ENCODE peak calls at places on chromosomes 6 and 20, in eight cellular contexts. One of them, this sample, is unnamed.

GRCh38 chr6:42520786-42521607 is 42.8 kb upstream of the UBR2 start:
- DNase-seq in mucosa of gallbladder: no peak
- DNase-seq in ascending aorta: no peak
- DNase-seq in activated T-helper 1 cell treated with anti-CD3 and anti-CD28 coated beads, Interleukin-12 subunit alpha, Interleukin-12 subunit beta, Interleukin-2, Interleukin-4 antibody, amounts not matched to agents 30 ng/mL and 10 ng/mL and 1 ng/mL, durations not matched to agents 14 hours and 24 hours and 36 hours: no peak
- DNase-seq in CD8-positive, alpha-beta T cell: no peak
- DNase-seq in fibroblast of lung: peak
- DNase-seq in retina: no peak
- DNase-seq in left lung: no peak
- DNase-seq in this sample: no peak

GRCh38 chr6:154986787-154987235 is 8.3 kb upstream of the TIAM2 start:
- DNase-seq in CD8-positive, alpha-beta T cell: no peak
- DNase-seq in left lung: no peak
- DNase-seq in activated T-helper 1 cell treated with anti-CD3 and anti-CD28 coated beads, Interleukin-12 subunit alpha, Interleukin-12 subunit beta, Interleukin-2, Interleukin-4 antibody, amounts not matched to agents 30 ng/mL and 10 ng/mL and 1 ng/mL, durations not matched to agents 14 hours and 24 hours and 36 hours: no peak
- DNase-seq in ascending aorta: no peak
- DNase-seq in fibroblast of lung: peak
- DNase-seq in retina: no peak
- DNase-seq in mucosa of gallbladder: no peak
- DNase-seq in this sample: no peak

GRCh38 chr6:111623046-111623718 is 17.5 kb upstream of the TRAF3IP2 start:
- DNase-seq in CD8-positive, alpha-beta T cell: no peak
- DNase-seq in ascending aorta: no peak
- DNase-seq in fibroblast of lung: no peak
- DNase-seq in activated T-helper 1 cell treated with anti-CD3 and anti-CD28 coated beads, Interleukin-12 subunit alpha, Interleukin-12 subunit beta, Interleukin-2, Interleukin-4 antibody, amounts not matched to agents 30 ng/mL and 10 ng/mL and 1 ng/mL, durations not matched to agents 14 hours and 24 hours and 36 hours: no peak
- DNase-seq in left lung: no peak
- DNase-seq in retina: no peak
- DNase-seq in mucosa of gallbladder: no peak
- DNase-seq in this sample: no peak

GRCh38 chr20:5190444-5190843 is 63.6 kb downstream of the CDS2 start:
- DNase-seq in activated T-helper 1 cell treated with anti-CD3 and anti-CD28 coated beads, Interleukin-12 subunit alpha, Interleukin-12 subunit beta, Interleukin-2, Interleukin-4 antibody, amounts not matched to agents 30 ng/mL and 10 ng/mL and 1 ng/mL, durations not matched to agents 14 hours and 24 hours and 36 hours: no peak
- DNase-seq in mucosa of gallbladder: no peak
- DNase-seq in ascending aorta: no peak
- DNase-seq in left lung: no peak
- DNase-seq in retina: no peak
- DNase-seq in fibroblast of lung: no peak
- DNase-seq in CD8-positive, alpha-beta T cell: no peak
- DNase-seq in this sample: no peak

GRCh38 chr20:50911716-50912115 is 19.5 kb downstream of the ADNP start:
- DNase-seq in left lung: no peak
- DNase-seq in mucosa of gallbladder: no peak
- DNase-seq in activated T-helper 1 cell treated with anti-CD3 and anti-CD28 coated beads, Interleukin-12 subunit alpha, Interleukin-12 subunit beta, Interleukin-2, Interleukin-4 antibody, amounts not matched to agents 30 ng/mL and 10 ng/mL and 1 ng/mL, durations not matched to agents 14 hours and 24 hours and 36 hours: no peak
- DNase-seq in retina: no peak
- DNase-seq in fibroblast of lung: no peak
- DNase-seq in CD8-positive, alpha-beta T cell: no peak
- DNase-seq in ascending aorta: no peak
- DNase-seq in this sample: no peak

GRCh38 chr6:108589244-108589730 is 28.6 kb downstream of the FOXO3 start:
- DNase-seq in mucosa of gallbladder: peak
- DNase-seq in CD8-positive, alpha-beta T cell: no peak
- DNase-seq in activated T-helper 1 cell treated with anti-CD3 and anti-CD28 coated beads, Interleukin-12 subunit alpha, Interleukin-12 subunit beta, Interleukin-2, Interleukin-4 antibody, amounts not matched to agents 30 ng/mL and 10 ng/mL and 1 ng/mL, durations not matched to agents 14 hours and 24 hours and 36 hours: no peak
- DNase-seq in retina: peak
- DNase-seq in left lung: peak
- DNase-seq in fibroblast of lung: peak
- DNase-seq in ascending aorta: peak
- DNase-seq in this sample: peak

GRCh38 chr6:33721529-33721928 is 10.0 kb upstream of the UQCC2 start:
- DNase-seq in activated T-helper 1 cell treated with anti-CD3 and anti-CD28 coated beads, Interleukin-12 subunit alpha, Interleukin-12 subunit beta, Interleukin-2, Interleukin-4 antibody, amounts not matched to agents 30 ng/mL and 10 ng/mL and 1 ng/mL, durations not matched to agents 14 hours and 24 hours and 36 hours: no peak
- DNase-seq in retina: no peak
- DNase-seq in fibroblast of lung: no peak
- DNase-seq in CD8-positive, alpha-beta T cell: no peak
- DNase-seq in ascending aorta: no peak
- DNase-seq in mucosa of gallbladder: no peak
- DNase-seq in left lung: no peak
- DNase-seq in this sample: no peak

GRCh38 chr6:149984778-149985177 is 21.0 kb downstream of the ULBP1 start:
- DNase-seq in left lung: no peak
- DNase-seq in mucosa of gallbladder: no peak
- DNase-seq in retina: no peak
- DNase-seq in CD8-positive, alpha-beta T cell: no peak
- DNase-seq in fibroblast of lung: no peak
- DNase-seq in activated T-helper 1 cell treated with anti-CD3 and anti-CD28 coated beads, Interleukin-12 subunit alpha, Interleukin-12 subunit beta, Interleukin-2, Interleukin-4 antibody, amounts not matched to agents 30 ng/mL and 10 ng/mL and 1 ng/mL, durations not matched to agents 14 hours and 24 hours and 36 hours: no peak
- DNase-seq in ascending aorta: no peak
- DNase-seq in this sample: no peak

GRCh38 chr6:56091159-56091869 is 156.1 kb downstream of the COL21A1 start:
- DNase-seq in left lung: no peak
- DNase-seq in ascending aorta: no peak
- DNase-seq in fibroblast of lung: peak
- DNase-seq in retina: no peak
- DNase-seq in CD8-positive, alpha-beta T cell: no peak
- DNase-seq in activated T-helper 1 cell treated with anti-CD3 and anti-CD28 coated beads, Interleukin-12 subunit alpha, Interleukin-12 subunit beta, Interleukin-2, Interleukin-4 antibody, amounts not matched to agents 30 ng/mL and 10 ng/mL and 1 ng/mL, durations not matched to agents 14 hours and 24 hours and 36 hours: no peak
- DNase-seq in mucosa of gallbladder: no peak
- DNase-seq in this sample: no peak

GRCh38 chr20:605237-605636 is 4.9 kb downstream of the TCF15 start:
- DNase-seq in fibroblast of lung: no peak
- DNase-seq in retina: no peak
- DNase-seq in mucosa of gallbladder: no peak
- DNase-seq in ascending aorta: no peak
- DNase-seq in CD8-positive, alpha-beta T cell: no peak
- DNase-seq in activated T-helper 1 cell treated with anti-CD3 and anti-CD28 coated beads, Interleukin-12 subunit alpha, Interleukin-12 subunit beta, Interleukin-2, Interleukin-4 antibody, amounts not matched to agents 30 ng/mL and 10 ng/mL and 1 ng/mL, durations not matched to agents 14 hours and 24 hours and 36 hours: no peak
- DNase-seq in left lung: no peak
- DNase-seq in this sample: no peak

GRCh38 chr6:168222261-168222660 is 97.3 kb downstream of the DACT2 start:
- DNase-seq in fibroblast of lung: no peak
- DNase-seq in CD8-positive, alpha-beta T cell: no peak
- DNase-seq in ascending aorta: no peak
- DNase-seq in left lung: no peak
- DNase-seq in mucosa of gallbladder: no peak
- DNase-seq in activated T-helper 1 cell treated with anti-CD3 and anti-CD28 coated beads, Interleukin-12 subunit alpha, Interleukin-12 subunit beta, Interleukin-2, Interleukin-4 antibody, amounts not matched to agents 30 ng/mL and 10 ng/mL and 1 ng/mL, durations not matched to agents 14 hours and 24 hours and 36 hours: no peak
- DNase-seq in retina: peak
- DNase-seq in this sample: no peak

GRCh38 chr6:161684721-161685120 is 410.9 kb upstream of the AGPAT4 start:
- DNase-seq in left lung: no peak
- DNase-seq in mucosa of gallbladder: no peak
- DNase-seq in ascending aorta: no peak
- DNase-seq in retina: no peak
- DNase-seq in CD8-positive, alpha-beta T cell: no peak
- DNase-seq in fibroblast of lung: no peak
- DNase-seq in activated T-helper 1 cell treated with anti-CD3 and anti-CD28 coated beads, Interleukin-12 subunit alpha, Interleukin-12 subunit beta, Interleukin-2, Interleukin-4 antibody, amounts not matched to agents 30 ng/mL and 10 ng/mL and 1 ng/mL, durations not matched to agents 14 hours and 24 hours and 36 hours: no peak
- DNase-seq in this sample: no peak

GRCh38 chr6:116190550-116190949 is 63.3 kb downstream of the TSPYL4 start:
- DNase-seq in activated T-helper 1 cell treated with anti-CD3 and anti-CD28 coated beads, Interleukin-12 subunit alpha, Interleukin-12 subunit beta, Interleukin-2, Interleukin-4 antibody, amounts not matched to agents 30 ng/mL and 10 ng/mL and 1 ng/mL, durations not matched to agents 14 hours and 24 hours and 36 hours: no peak
- DNase-seq in left lung: no peak
- DNase-seq in retina: no peak
- DNase-seq in fibroblast of lung: peak
- DNase-seq in mucosa of gallbladder: no peak
- DNase-seq in ascending aorta: no peak
- DNase-seq in CD8-positive, alpha-beta T cell: no peak
- DNase-seq in this sample: no peak

GRCh38 chr20:44711237-44711636 is 3.9 kb upstream of the CCN5 start:
- DNase-seq in left lung: no peak
- DNase-seq in activated T-helper 1 cell treated with anti-CD3 and anti-CD28 coated beads, Interleukin-12 subunit alpha, Interleukin-12 subunit beta, Interleukin-2, Interleukin-4 antibody, amounts not matched to agents 30 ng/mL and 10 ng/mL and 1 ng/mL, durations not matched to agents 14 hours and 24 hours and 36 hours: no peak
- DNase-seq in ascending aorta: no peak
- DNase-seq in fibroblast of lung: no peak
- DNase-seq in mucosa of gallbladder: no peak
- DNase-seq in CD8-positive, alpha-beta T cell: no peak
- DNase-seq in retina: no peak
- DNase-seq in this sample: no peak

GRCh38 chr6:89281779-89282246 is 33.3 kb downstream of the GABRR2 start:
- DNase-seq in mucosa of gallbladder: no peak
- DNase-seq in fibroblast of lung: peak
- DNase-seq in left lung: no peak
- DNase-seq in retina: no peak
- DNase-seq in CD8-positive, alpha-beta T cell: peak
- DNase-seq in activated T-helper 1 cell treated with anti-CD3 and anti-CD28 coated beads, Interleukin-12 subunit alpha, Interleukin-12 subunit beta, Interleukin-2, Interleukin-4 antibody, amounts not matched to agents 30 ng/mL and 10 ng/mL and 1 ng/mL, durations not matched to agents 14 hours and 24 hours and 36 hours: peak
- DNase-seq in ascending aorta: no peak
- DNase-seq in this sample: no peak

GRCh38 chr20:45358282-45359068 is 4.5 kb upstream of the SYS1 start:
- DNase-seq in mucosa of gallbladder: peak
- DNase-seq in activated T-helper 1 cell treated with anti-CD3 and anti-CD28 coated beads, Interleukin-12 subunit alpha, Interleukin-12 subunit beta, Interleukin-2, Interleukin-4 antibody, amounts not matched to agents 30 ng/mL and 10 ng/mL and 1 ng/mL, durations not matched to agents 14 hours and 24 hours and 36 hours: no peak
- DNase-seq in retina: no peak
- DNase-seq in fibroblast of lung: peak
- DNase-seq in left lung: no peak
- DNase-seq in CD8-positive, alpha-beta T cell: no peak
- DNase-seq in ascending aorta: peak
- DNase-seq in this sample: peak

GRCh38 chr6:170173416-170173990 is 117.4 kb downstream of the DLL1 start:
- DNase-seq in activated T-helper 1 cell treated with anti-CD3 and anti-CD28 coated beads, Interleukin-12 subunit alpha, Interleukin-12 subunit beta, Interleukin-2, Interleukin-4 antibody, amounts not matched to agents 30 ng/mL and 10 ng/mL and 1 ng/mL, durations not matched to agents 14 hours and 24 hours and 36 hours: no peak
- DNase-seq in ascending aorta: no peak
- DNase-seq in fibroblast of lung: no peak
- DNase-seq in retina: no peak
- DNase-seq in mucosa of gallbladder: peak
- DNase-seq in left lung: no peak
- DNase-seq in CD8-positive, alpha-beta T cell: no peak
- DNase-seq in this sample: no peak

GRCh38 chr6:153092082-153093013 is 38.7 kb downstream of the RGS17 start:
- DNase-seq in ascending aorta: no peak
- DNase-seq in CD8-positive, alpha-beta T cell: no peak
- DNase-seq in mucosa of gallbladder: no peak
- DNase-seq in activated T-helper 1 cell treated with anti-CD3 and anti-CD28 coated beads, Interleukin-12 subunit alpha, Interleukin-12 subunit beta, Interleukin-2, Interleukin-4 antibody, amounts not matched to agents 30 ng/mL and 10 ng/mL and 1 ng/mL, durations not matched to agents 14 hours and 24 hours and 36 hours: no peak
- DNase-seq in left lung: no peak
- DNase-seq in retina: no peak
- DNase-seq in fibroblast of lung: peak
- DNase-seq in this sample: no peak

GRCh38 chr6:85516168-85516567 is 66.3 kb downstream of the NT5E start:
- DNase-seq in CD8-positive, alpha-beta T cell: no peak
- DNase-seq in activated T-helper 1 cell treated with anti-CD3 and anti-CD28 coated beads, Interleukin-12 subunit alpha, Interleukin-12 subunit beta, Interleukin-2, Interleukin-4 antibody, amounts not matched to agents 30 ng/mL and 10 ng/mL and 1 ng/mL, durations not matched to agents 14 hours and 24 hours and 36 hours: no peak
- DNase-seq in ascending aorta: no peak
- DNase-seq in mucosa of gallbladder: no peak
- DNase-seq in retina: no peak
- DNase-seq in fibroblast of lung: peak
- DNase-seq in left lung: no peak
- DNase-seq in this sample: no peak

GRCh38 chr20:10524034-10524476 is 89.0 kb downstream of the SLX4IP start:
- DNase-seq in ascending aorta: no peak
- DNase-seq in CD8-positive, alpha-beta T cell: no peak
- DNase-seq in left lung: no peak
- DNase-seq in activated T-helper 1 cell treated with anti-CD3 and anti-CD28 coated beads, Interleukin-12 subunit alpha, Interleukin-12 subunit beta, Interleukin-2, Interleukin-4 antibody, amounts not matched to agents 30 ng/mL and 10 ng/mL and 1 ng/mL, durations not matched to agents 14 hours and 24 hours and 36 hours: no peak
- DNase-seq in fibroblast of lung: peak
- DNase-seq in mucosa of gallbladder: peak
- DNase-seq in retina: peak
- DNase-seq in this sample: no peak

GRCh38 chr6:35300848-35301247 is 3.2 kb downstream of the DEF6 start:
- DNase-seq in retina: no peak
- DNase-seq in ascending aorta: no peak
- DNase-seq in mucosa of gallbladder: no peak
- DNase-seq in activated T-helper 1 cell treated with anti-CD3 and anti-CD28 coated beads, Interleukin-12 subunit alpha, Interleukin-12 subunit beta, Interleukin-2, Interleukin-4 antibody, amounts not matched to agents 30 ng/mL and 10 ng/mL and 1 ng/mL, durations not matched to agents 14 hours and 24 hours and 36 hours: no peak
- DNase-seq in CD8-positive, alpha-beta T cell: peak
- DNase-seq in fibroblast of lung: no peak
- DNase-seq in left lung: no peak
- DNase-seq in this sample: no peak

GRCh38 chr6:158038291-158039177 is 56.9 kb downstream of the SYNJ2 start:
- DNase-seq in retina: no peak
- DNase-seq in left lung: peak
- DNase-seq in ascending aorta: no peak
- DNase-seq in mucosa of gallbladder: no peak
- DNase-seq in CD8-positive, alpha-beta T cell: no peak
- DNase-seq in activated T-helper 1 cell treated with anti-CD3 and anti-CD28 coated beads, Interleukin-12 subunit alpha, Interleukin-12 subunit beta, Interleukin-2, Interleukin-4 antibody, amounts not matched to agents 30 ng/mL and 10 ng/mL and 1 ng/mL, durations not matched to agents 14 hours and 24 hours and 36 hours: no peak
- DNase-seq in fibroblast of lung: no peak
- DNase-seq in this sample: no peak

GRCh38 chr6:129954749-129955431 is 63.5 kb upstream of the L3MBTL3 start:
- DNase-seq in fibroblast of lung: no peak
- DNase-seq in retina: no peak
- DNase-seq in CD8-positive, alpha-beta T cell: no peak
- DNase-seq in activated T-helper 1 cell treated with anti-CD3 and anti-CD28 coated beads, Interleukin-12 subunit alpha, Interleukin-12 subunit beta, Interleukin-2, Interleukin-4 antibody, amounts not matched to agents 30 ng/mL and 10 ng/mL and 1 ng/mL, durations not matched to agents 14 hours and 24 hours and 36 hours: no peak
- DNase-seq in left lung: no peak
- DNase-seq in ascending aorta: no peak
- DNase-seq in mucosa of gallbladder: no peak
- DNase-seq in this sample: no peak

GRCh38 chr6:8335896-8336295 is 99.4 kb downstream of the SLC35B3 start:
- DNase-seq in mucosa of gallbladder: no peak
- DNase-seq in activated T-helper 1 cell treated with anti-CD3 and anti-CD28 coated beads, Interleukin-12 subunit alpha, Interleukin-12 subunit beta, Interleukin-2, Interleukin-4 antibody, amounts not matched to agents 30 ng/mL and 10 ng/mL and 1 ng/mL, durations not matched to agents 14 hours and 24 hours and 36 hours: no peak
- DNase-seq in CD8-positive, alpha-beta T cell: no peak
- DNase-seq in ascending aorta: no peak
- DNase-seq in left lung: no peak
- DNase-seq in fibroblast of lung: no peak
- DNase-seq in retina: no peak
- DNase-seq in this sample: no peak

GRCh38 chr6:106163966-106164877 is 78.1 kb downstream of the PRDM1 start:
- DNase-seq in CD8-positive, alpha-beta T cell: no peak
- DNase-seq in mucosa of gallbladder: peak
- DNase-seq in activated T-helper 1 cell treated with anti-CD3 and anti-CD28 coated beads, Interleukin-12 subunit alpha, Interleukin-12 subunit beta, Interleukin-2, Interleukin-4 antibody, amounts not matched to agents 30 ng/mL and 10 ng/mL and 1 ng/mL, durations not matched to agents 14 hours and 24 hours and 36 hours: peak
- DNase-seq in retina: no peak
- DNase-seq in ascending aorta: peak
- DNase-seq in left lung: no peak
- DNase-seq in fibroblast of lung: peak
- DNase-seq in this sample: peak

GRCh38 chr6:167748046-167748445 is 78.7 kb upstream of the AFDN start:
- DNase-seq in retina: no peak
- DNase-seq in activated T-helper 1 cell treated with anti-CD3 and anti-CD28 coated beads, Interleukin-12 subunit alpha, Interleukin-12 subunit beta, Interleukin-2, Interleukin-4 antibody, amounts not matched to agents 30 ng/mL and 10 ng/mL and 1 ng/mL, durations not matched to agents 14 hours and 24 hours and 36 hours: no peak
- DNase-seq in CD8-positive, alpha-beta T cell: no peak
- DNase-seq in mucosa of gallbladder: no peak
- DNase-seq in left lung: no peak
- DNase-seq in fibroblast of lung: no peak
- DNase-seq in ascending aorta: no peak
- DNase-seq in this sample: no peak

GRCh38 chr20:4512891-4513550 is 208.7 kb upstream of the PRND start:
- DNase-seq in mucosa of gallbladder: no peak
- DNase-seq in fibroblast of lung: peak
- DNase-seq in retina: no peak
- DNase-seq in activated T-helper 1 cell treated with anti-CD3 and anti-CD28 coated beads, Interleukin-12 subunit alpha, Interleukin-12 subunit beta, Interleukin-2, Interleukin-4 antibody, amounts not matched to agents 30 ng/mL and 10 ng/mL and 1 ng/mL, durations not matched to agents 14 hours and 24 hours and 36 hours: no peak
- DNase-seq in left lung: no peak
- DNase-seq in CD8-positive, alpha-beta T cell: no peak
- DNase-seq in ascending aorta: no peak
- DNase-seq in this sample: no peak

GRCh38 chr20:1824834-1825233 is 70.4 kb upstream of the SIRPA start:
- DNase-seq in CD8-positive, alpha-beta T cell: no peak
- DNase-seq in left lung: no peak
- DNase-seq in retina: no peak
- DNase-seq in activated T-helper 1 cell treated with anti-CD3 and anti-CD28 coated beads, Interleukin-12 subunit alpha, Interleukin-12 subunit beta, Interleukin-2, Interleukin-4 antibody, amounts not matched to agents 30 ng/mL and 10 ng/mL and 1 ng/mL, durations not matched to agents 14 hours and 24 hours and 36 hours: no peak
- DNase-seq in ascending aorta: no peak
- DNase-seq in fibroblast of lung: no peak
- DNase-seq in mucosa of gallbladder: no peak
- DNase-seq in this sample: no peak

GRCh38 chr6:149138093-149138492 is 179.4 kb upstream of the TAB2 start:
- DNase-seq in fibroblast of lung: no peak
- DNase-seq in retina: no peak
- DNase-seq in mucosa of gallbladder: no peak
- DNase-seq in CD8-positive, alpha-beta T cell: no peak
- DNase-seq in left lung: no peak
- DNase-seq in activated T-helper 1 cell treated with anti-CD3 and anti-CD28 coated beads, Interleukin-12 subunit alpha, Interleukin-12 subunit beta, Interleukin-2, Interleukin-4 antibody, amounts not matched to agents 30 ng/mL and 10 ng/mL and 1 ng/mL, durations not matched to agents 14 hours and 24 hours and 36 hours: no peak
- DNase-seq in ascending aorta: no peak
- DNase-seq in this sample: no peak

GRCh38 chr6:109002100-109002697 is 92.4 kb downstream of the SESN1 start:
- DNase-seq in retina: no peak
- DNase-seq in fibroblast of lung: peak
- DNase-seq in mucosa of gallbladder: no peak
- DNase-seq in activated T-helper 1 cell treated with anti-CD3 and anti-CD28 coated beads, Interleukin-12 subunit alpha, Interleukin-12 subunit beta, Interleukin-2, Interleukin-4 antibody, amounts not matched to agents 30 ng/mL and 10 ng/mL and 1 ng/mL, durations not matched to agents 14 hours and 24 hours and 36 hours: no peak
- DNase-seq in CD8-positive, alpha-beta T cell: no peak
- DNase-seq in left lung: no peak
- DNase-seq in ascending aorta: no peak
- DNase-seq in this sample: no peak

This sample was measured in thoracic aorta.